ENCODE peak calls at places on chromosome 7, in five cellular contexts. M is anterior cingulate cortex, L is GM23248, N is MM.1S, K is NCI-H1092. W is an unnamed sample.

GRCh38 chr7:16753932-16754571 is 497 bp downstream of the TSPAN13 start:
- DNase-seq in M (no peak), L (peak; percentile 60), N (peak; percentile 9), K (peak; percentile 62), W (peak; percentile 48)

GRCh38 chr7:114862406-114862805 is 59.5 kb upstream of the MDFIC start:
- DNase-seq in M (no peak), L (no peak), N (no peak), K (no peak), W (no peak)

GRCh38 chr7:143408247-143408685 is 390 bp downstream of the EPHA1 start:
- DNase-seq in M (no peak), L (no peak), N (no peak), K (no peak), W (no peak)

GRCh38 chr7:54719974-54720373 is 39.0 kb downstream of the SEC61G start:
- DNase-seq in M (no peak), L (no peak), N (no peak), K (no peak), W (no peak)

GRCh38 chr7:149670288-149670687 is 103.1 kb downstream of the ZNF467 start:
- DNase-seq in M (peak; percentile 48), L (peak; percentile 57), N (no peak), K (peak; percentile 40), W (peak; percentile 51)

GRCh38 chr7:112449902-112450806 is at the start of gene IFRD1:
- DNase-seq in M (peak; percentile 99), L (peak; percentile 99), N (peak; percentile 99), K (peak; percentile 99), W (peak; percentile 98)

GRCh38 chr7:115224923-115225322 is 303.0 kb downstream of the MDFIC start:
- DNase-seq in M (no peak), L (no peak), N (no peak), K (no peak), W (no peak)

GRCh38 chr7:44293561-44294324 is 31.7 kb downstream of the CAMK2B start:
- DNase-seq in M (no peak), L (no peak), N (no peak), K (no peak), W (no peak)

GRCh38 chr7:93890041-93890463 is 501 bp downstream of the TFPI2 start:
- DNase-seq in M (no peak), L (peak; percentile 85), N (peak; percentile 22), K (no peak), W (peak; percentile 54)

GRCh38 chr7:155363852-155364600 is 66.3 kb downstream of the INSIG1 start:
- DNase-seq in M (no peak), L (no peak), N (peak; percentile 8), K (no peak), W (no peak)

GRCh38 chr7:157785021-157785441 is 448.2 kb downstream of the DNAJB6 start:
- DNase-seq in M (peak; percentile 70), L (no peak), N (no peak), K (no peak), W (no peak)

GRCh38 chr7:50564630-50565558 is at the start of gene DDC:
- DNase-seq in M (no peak), L (no peak), N (no peak), K (no peak), W (no peak)

GRCh38 chr7:47254081-47255006 is 327.6 kb downstream of the TNS3 start:
- DNase-seq in M (peak; percentile 47), L (peak; percentile 85), N (peak; percentile 70), K (peak; percentile 66), W (peak; percentile 77)

GRCh38 chr7:76206633-76207032 is 4.9 kb downstream of the SRRM3 start:
- DNase-seq in M (no peak), L (peak; percentile 45), N (no peak), K (no peak), W (no peak)

GRCh38 chr7:130804156-130804708 is 70.2 kb upstream of the KLF14 start:
- DNase-seq in M (no peak), L (no peak), N (no peak), K (no peak), W (no peak)

GRCh38 chr7:70810558-70811139 is 321.3 kb upstream of the GALNT17 start:
- DNase-seq in M (no peak), L (no peak), N (no peak), K (no peak), W (no peak)

GRCh38 chr7:98470131-98470985 is 69.5 kb upstream of the BAIAP2L1 start:
- DNase-seq in M (no peak), L (peak; percentile 29), N (no peak), K (no peak), W (peak; percentile 9)

GRCh38 chr7:87474046-87474445 is 1.4 kb downstream of the ABCB4 start:
- DNase-seq in M (no peak), L (peak; percentile 20), N (no peak), K (no peak), W (no peak)

GRCh38 chr7:32036557-32036956 is 33.6 kb downstream of the PDE1C start:
- DNase-seq in M (no peak), L (peak; percentile 56), N (peak; percentile 48), K (no peak), W (peak; percentile 65)

GRCh38 chr7:34158754-34159153 is 253.4 kb downstream of the BMPER start:
- DNase-seq in M (no peak), L (no peak), N (no peak), K (no peak), W (no peak)

GRCh38 chr7:101410743-101411476 is 48.2 kb downstream of the COL26A1 start:
- DNase-seq in M (no peak), L (peak; percentile 63), N (no peak), K (no peak), W (peak; percentile 35)

GRCh38 chr7:37927739-37928444 is 7.5 kb downstream of the EPDR1 start:
- DNase-seq in M (no peak), L (no peak), N (no peak), K (no peak), W (no peak)

GRCh38 chr7:46368871-46369270 is 447.8 kb upstream of the IGFBP3 start:
- DNase-seq in M (no peak), L (no peak), N (no peak), K (no peak), W (no peak)

GRCh38 chr7:27161214-27161720 is 4.1 kb downstream of the HOXA9 start:
- DNase-seq in M (peak; percentile 18), L (peak; percentile 51), N (no peak), K (no peak), W (peak; percentile 22)

GRCh38 chr7:149772821-149773425 is 465 bp downstream of the ZNF467 start:
- DNase-seq in M (peak; percentile 52), L (peak; percentile 27), N (peak; percentile 45), K (no peak), W (no peak)

GRCh38 chr7:86929293-86930109 is 130.0 kb downstream of the ELAPOR2 start:
- DNase-seq in M (no peak), L (no peak), N (no peak), K (no peak), W (no peak)

GRCh38 chr7:122316467-122317394 is 12.2 kb upstream of the FEZF1 start:
- DNase-seq in M (no peak), L (no peak), N (no peak), K (no peak), W (no peak)

GRCh38 chr7:100079024-100079560 is 2.4 kb downstream of the ZNF3 start:
- DNase-seq in M (peak; percentile 80), L (no peak), N (no peak), K (no peak), W (no peak)

GRCh38 chr7:16826061-16826460 is 21.3 kb upstream of the AGR2 start:
- DNase-seq in M (no peak), L (peak; percentile 11), N (no peak), K (no peak), W (no peak)

GRCh38 chr7:97439637-97440214 is 292.2 kb upstream of the TAC1 start:
- DNase-seq in M (no peak), L (no peak), N (no peak), K (no peak), W (no peak)

GRCh38 chr7:33596694-33597093 is 308.6 kb upstream of the BMPER start:
- DNase-seq in M (no peak), L (no peak), N (no peak), K (no peak), W (no peak)

GRCh38 chr7:44471850-44472249 is 18.6 kb downstream of the NUDCD3 start:
- DNase-seq in M (no peak), L (peak; percentile 19), N (no peak), K (no peak), W (no peak)

GRCh38 chr7:69781412-69781846 is 183.2 kb downstream of the AUTS2 start:
- DNase-seq in M (no peak), L (peak; percentile 53), N (no peak), K (no peak), W (no peak)

GRCh38 chr7:5200561-5201235 is 10.7 kb downstream of the WIPI2 start:
- DNase-seq in M (no peak), L (no peak), N (no peak), K (no peak), W (no peak)

GRCh38 chr7:69263550-69263949 is 334.7 kb upstream of the AUTS2 start:
- DNase-seq in M (no peak), L (no peak), N (no peak), K (no peak), W (no peak)

GRCh38 chr7:116934580-116934979 is 18.7 kb upstream of the ST7 start:
- DNase-seq in M (no peak), L (no peak), N (no peak), K (no peak), W (no peak)